ENCODE peak calls at places on chromosomes 13 and 19, in four cellular contexts. B is fibroblast of pulmonary artery, N is adrenal gland, O is upper lobe of right lung. I is an unnamed sample.

GRCh38 chr19:3822683-3823344 is 36.6 kb upstream of the MATK start:
- DNase-seq in N (no peak), B (no peak), O (no peak), I (no peak)

GRCh38 chr19:45177817-45178261 is at the start of gene TRAPPC6A:
- DNase-seq in B (peak), O (no peak), N (no peak), I (no peak)

GRCh38 chr19:36688058-36688457 is 646 bp downstream of the ZNF567 start:
- DNase-seq in O (no peak), N (no peak), B (no peak), I (no peak)

GRCh38 chr13:33711441-33711840 is 106.5 kb upstream of the RFC3 start:
- DNase-seq in O (no peak), N (no peak), B (peak), I (no peak)

GRCh38 chr13:104571161-104571889 is 1505.1 kb upstream of the SLC10A2 start:
- DNase-seq in N (peak), O (no peak), B (peak), I (peak)

GRCh38 chr19:19110410-19111137 is 27.7 kb downstream of the TMEM161A start:
- DNase-seq in N (no peak), B (no peak), O (no peak), I (no peak)

GRCh38 chr13:30880151-30880551 is 25.9 kb upstream of the MEDAG start:
- DNase-seq in O (no peak), B (no peak), N (no peak), I (no peak)

GRCh38 chr13:30456290-30456689 is 9.4 kb downstream of the HMGB1 start:
- DNase-seq in O (no peak), N (no peak), B (no peak), I (no peak)

GRCh38 chr13:51502206-51502651 is 49.4 kb upstream of the INTS6 start:
- DNase-seq in B (no peak), O (no peak), N (no peak), I (no peak)

GRCh38 chr19:4556574-4557185 is 2.8 kb downstream of the SEMA6B start:
- DNase-seq in O (peak), N (no peak), B (no peak), I (no peak)

GRCh38 chr19:3678188-3678587 is 22.1 kb downstream of the PIP5K1C start:
- DNase-seq in O (no peak), N (no peak), B (no peak), I (no peak)

GRCh38 chr13:22161871-22162270 is 491.0 kb downstream of the FGF9 start:
- DNase-seq in N (no peak), O (no peak), B (no peak), I (no peak)

GRCh38 chr19:19860756-19861390 is 4.8 kb upstream of the ZNF253 start:
- DNase-seq in B (no peak), O (no peak), N (peak), I (no peak)

GRCh38 chr19:16066611-16067104 is 9.6 kb upstream of the TPM4 start:
- DNase-seq in O (no peak), N (peak), B (peak), I (no peak)

GRCh38 chr19:18483119-18483518 is 38.8 kb downstream of the ELL start:
- DNase-seq in B (no peak), O (no peak), N (no peak), I (no peak)

GRCh38 chr19:14606627-14607026 is 23.7 kb downstream of the CLEC17A start:
- DNase-seq in N (no peak), O (no peak), B (no peak), I (no peak)

GRCh38 chr19:17454579-17454978 is 6.1 kb upstream of the TMEM221 start:
- DNase-seq in O (no peak), N (no peak), B (no peak), I (no peak)

GRCh38 chr13:32390048-32390447 is 37.9 kb downstream of the N4BP2L1 start:
- DNase-seq in N (no peak), O (no peak), B (no peak), I (no peak)

GRCh38 chr13:30870049-30870884 is 35.8 kb upstream of the MEDAG start:
- DNase-seq in N (peak), O (no peak), B (peak), I (peak)

GRCh38 chr13:61410266-61410665 is 5.4 kb downstream of the PCDH20 start:
- DNase-seq in N (no peak), O (no peak), B (no peak), I (no peak)

GRCh38 chr19:1232652-1233360 is 5.0 kb downstream of the CBARP start:
- DNase-seq in O (no peak), B (peak), N (peak), I (no peak)

GRCh38 chr13:52846567-52847321 is 1.7 kb downstream of the PCDH8 start:
- DNase-seq in O (peak), N (no peak), B (peak), I (no peak)

GRCh38 chr19:3698386-3698950 is 1.8 kb downstream of the PIP5K1C start:
- DNase-seq in N (no peak), B (peak), O (no peak), I (no peak)

GRCh38 chr19:35104361-35104760 is 11.3 kb upstream of the FXYD3 start:
- DNase-seq in B (no peak), O (no peak), N (no peak), I (no peak)

GRCh38 chr13:105485061-105485460 is 1050.4 kb downstream of the EFNB2 start:
- DNase-seq in N (no peak), O (no peak), B (no peak), I (no peak)

GRCh38 chr19:305240-306150 is 14.3 kb upstream of the PLPP2 start:
- DNase-seq in O (no peak), B (no peak), N (no peak), I (no peak)

GRCh38 chr13:51315658-51316057 is 23.8 kb upstream of the SERPINE3 start:
- DNase-seq in B (no peak), N (no peak), O (no peak), I (peak)

GRCh38 chr19:18170714-18171255 is 2.8 kb upstream of the IFI30 start:
- DNase-seq in N (peak), O (peak), B (no peak), I (no peak)

GRCh38 chr19:4267101-4267900 is 11.8 kb upstream of the SHD start:
- DNase-seq in B (peak), N (peak), O (peak), I (no peak)

GRCh38 chr19:50414850-50415660 is 3.7 kb upstream of the SPIB start:
- DNase-seq in N (peak), B (peak), O (peak), I (no peak)

GRCh38 chr13:98460519-98460918 is 116.4 kb downstream of the STK24 start:
- DNase-seq in N (no peak), O (no peak), B (no peak), I (no peak)

GRCh38 chr19:16203256-16204004 is 5.7 kb downstream of the AP1M1 start:
- DNase-seq in N (no peak), O (no peak), B (no peak), I (no peak)

GRCh38 chr19:40347476-40348124 is 597 bp downstream of the C19orf47 start:
- DNase-seq in O (no peak), B (no peak), N (no peak), I (no peak)

GRCh38 chr19:57302020-57302465 is 18.2 kb upstream of the ZNF543 start:
- DNase-seq in O (no peak), N (peak), B (peak), I (peak)

GRCh38 chr13:29143864-29144263 is 323.7 kb downstream of the MTUS2 start:
- DNase-seq in N (no peak), B (no peak), O (no peak), I (no peak)

GRCh38 chr13:113652404-113653263 is 5.4 kb downstream of the ATP4B start:
- DNase-seq in B (no peak), O (peak), N (no peak), I (no peak)

GRCh38 chr13:40665061-40665753 is 1.2 kb downstream of the FOXO1 start:
- DNase-seq in N (peak), O (peak), B (no peak), I (no peak)

GRCh38 chr13:114135731-114136171 is 3.3 kb upstream of the RASA3 start:
- DNase-seq in O (peak), N (no peak), B (no peak), I (no peak)

GRCh38 chr13:107942030-107942617 is 273.2 kb downstream of the LIG4 start:
- DNase-seq in O (no peak), N (no peak), B (no peak), I (no peak)

DNA sequence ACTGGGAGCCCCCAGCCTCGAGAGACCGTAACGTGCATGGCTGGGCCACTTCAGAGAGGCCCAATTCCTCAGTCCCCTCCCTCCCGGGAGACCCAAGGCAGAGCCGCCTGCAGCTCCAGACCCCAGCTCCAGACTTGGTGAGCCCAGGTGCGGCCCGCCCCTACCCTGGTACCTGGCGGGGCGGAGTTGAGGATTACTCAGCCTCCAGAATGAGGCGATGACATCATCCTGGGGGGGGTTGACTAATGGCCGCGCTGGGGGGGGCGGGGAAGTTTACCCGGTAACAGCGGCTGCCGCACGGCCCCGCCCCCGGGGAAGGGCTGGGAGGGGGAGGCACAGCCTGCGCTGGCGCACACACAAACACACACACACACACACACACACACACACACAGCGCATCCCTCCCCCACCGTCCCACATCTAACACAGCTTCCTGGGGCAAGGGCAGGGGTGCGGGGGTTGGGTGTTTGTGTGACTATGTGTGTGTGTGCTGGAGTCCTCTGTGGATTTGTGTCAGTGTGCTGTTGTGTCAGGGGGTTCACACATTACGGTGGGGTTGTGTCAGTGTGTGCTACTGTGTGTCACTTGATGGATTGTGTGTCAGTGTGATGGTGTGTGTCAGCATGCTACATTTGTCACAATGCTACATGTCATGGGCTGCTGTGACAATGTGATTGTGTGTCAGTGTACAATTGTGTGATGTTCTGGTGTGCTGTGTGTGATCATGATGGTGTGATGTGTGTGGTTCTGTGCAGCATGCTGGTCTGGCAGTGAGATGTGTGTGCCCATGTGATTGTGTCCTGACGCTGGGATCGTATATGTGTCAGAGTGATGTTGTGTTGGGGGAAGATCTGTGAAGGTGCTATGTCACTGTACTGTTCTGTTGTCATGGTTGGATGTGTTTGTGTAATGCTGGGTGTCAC is 10.3 kb upstream of the BBC3 start:
- DNase-seq in O (peak), N (peak), B (peak), I (peak)
- H3K4me3 ChIP-seq in O (no peak), N (no peak), B (no peak), I (no peak)

DNA sequence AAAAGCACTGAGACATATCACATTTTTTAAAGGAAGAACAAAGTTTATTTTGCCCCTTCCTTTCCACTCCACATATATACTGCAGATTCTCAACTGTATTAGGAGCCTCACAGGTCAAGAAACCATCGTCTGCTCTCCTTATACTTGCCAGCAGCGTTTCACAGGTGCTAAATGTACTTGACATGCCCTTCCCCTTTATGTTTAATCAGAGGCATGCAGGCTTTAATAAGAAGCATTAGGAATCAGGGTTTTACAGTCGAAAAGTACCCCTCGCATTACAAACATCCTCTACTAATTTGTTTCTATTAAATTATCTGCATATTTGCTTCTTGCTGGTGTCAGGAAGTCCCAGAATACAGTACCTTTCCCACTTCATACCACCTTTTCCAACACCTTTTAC is 3.7 kb upstream of the RAP2A start:
- DNase-seq in N (no peak), B (no peak), O (no peak), I (no peak)
- H3K4me3 ChIP-seq in N (no peak), B (no peak), O (no peak), I (no peak)

DNA sequence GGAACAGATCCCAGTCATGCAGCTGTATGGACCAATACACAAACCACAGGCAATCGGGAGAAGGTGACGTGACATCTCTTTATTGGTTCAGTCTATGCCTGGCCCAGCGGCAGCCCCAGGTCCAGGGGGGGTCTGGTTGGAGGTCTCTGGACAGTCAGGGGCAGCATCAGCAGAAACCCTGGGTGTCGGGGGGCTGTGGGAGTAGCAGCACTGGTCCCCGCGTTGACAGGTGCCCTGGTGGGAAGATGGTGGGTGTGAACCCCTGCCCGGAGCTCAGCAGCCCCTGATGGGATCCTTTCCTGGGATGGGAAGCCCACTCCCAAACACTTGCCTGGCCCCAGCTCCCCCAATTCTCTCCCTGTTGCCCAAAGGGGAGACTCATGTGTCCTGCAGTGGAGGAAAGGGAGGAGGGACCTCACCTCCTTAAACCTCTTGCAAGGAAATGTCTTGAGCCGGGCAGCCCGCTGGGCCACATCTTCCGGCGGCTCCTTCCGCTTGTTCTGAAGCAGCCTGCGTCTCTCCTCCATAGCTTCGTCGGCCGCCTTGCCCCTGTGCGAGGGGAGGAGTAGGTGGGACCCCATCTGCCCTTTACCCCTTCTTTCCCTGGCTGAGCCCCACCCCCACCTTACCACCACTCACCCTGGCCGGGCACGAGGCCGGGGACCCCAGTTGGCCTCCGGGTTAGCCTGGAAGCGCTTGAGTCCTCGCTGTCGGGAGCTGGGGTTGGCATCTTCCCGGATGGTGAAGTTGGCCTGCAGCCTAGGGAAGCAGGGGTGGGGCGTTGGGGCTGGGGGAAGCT is 2.4 kb upstream of the LYL1 start:
- DNase-seq in B (no peak), O (no peak), N (no peak), I (no peak)
- H3K4me3 ChIP-seq in B (no peak), O (peak), N (no peak), I (no peak)

GRCh38 chr19:2634960-2635359 is 67.5 kb downstream of the GNG7 start:
- DNase-seq in N (no peak), O (no peak), B (no peak), I (no peak)
- H3K4me3 ChIP-seq in N (no peak), O (no peak), B (no peak), I (no peak)

GRCh38 chr19:48468806-48469055 is 438 bp upstream of the CYTH2 start:
- DNase-seq in B (no peak), N (peak), O (no peak), I (peak)

GRCh38 chr19:48470281-48470680 is 1.1 kb downstream of the CYTH2 start:
- DNase-seq in B (no peak), O (no peak), N (no peak), I (no peak)

GRCh38 chr19:48471836-48472235 is 2.7 kb downstream of the CYTH2 start:
- DNase-seq in N (no peak), O (no peak), B (no peak), I (no peak)

GRCh38 chr19:48469056-48469881 is at the start of gene CYTH2:
- DNase-seq in B (peak), O (peak), N (peak), I (no peak)

DNA sequence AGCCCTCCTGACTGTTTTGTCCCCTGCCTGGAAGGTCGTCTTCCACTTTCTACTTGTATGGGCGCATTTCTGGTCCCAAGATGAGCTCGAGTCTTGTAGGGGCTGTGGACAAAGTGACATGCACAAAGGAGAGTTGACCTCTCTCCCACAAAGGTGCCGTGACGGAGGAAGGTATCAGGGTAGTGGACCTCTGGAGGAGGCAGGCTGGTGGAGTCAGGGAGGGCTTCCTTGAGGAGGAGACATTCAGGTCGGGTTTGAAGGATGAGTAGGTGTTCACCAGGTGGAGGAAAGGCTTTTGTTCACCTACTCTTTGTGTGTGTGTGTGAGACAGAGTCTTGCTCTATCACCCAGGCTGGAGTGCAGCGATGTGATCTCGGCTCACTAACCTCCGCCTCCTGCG is 1.7 kb downstream of the CYTH2 start:
- DNase-seq in O (no peak), N (no peak), B (no peak), I (no peak)
- H3K4me3 ChIP-seq in O (peak), N (no peak), B (no peak), I (no peak)